ENCODE peak calls at places on chromosome 7, in seven cellular contexts. F, E, J, P, T, I and B are unnamed samples.
A peak's percentile ranks its signal among the peaks of the same experiment; 100 is the strongest.

GRCh38 chr7:132488634-132489302 is 87.5 kb downstream of the PLXNA4 start:
- DNase-seq in E (peak; percentile 4), J (no peak), P (peak; percentile 44), T (no peak), F (no peak), I (no peak), B (no peak)

GRCh38 chr7:128044064-128044463 is 12.8 kb upstream of the LRRC4 start:
- DNase-seq in I (no peak), E (no peak), T (no peak), J (no peak), F (no peak), P (no peak), B (no peak)

GRCh38 chr7:150994141-150994837 is 3.5 kb downstream of the NOS3 start:
- DNase-seq in F (no peak), J (no peak), I (no peak), P (no peak), E (no peak), T (no peak), B (no peak)

GRCh38 chr7:8035647-8036518 is 67.3 kb downstream of the GLCCI1 start:
- DNase-seq in P (no peak), I (no peak), T (no peak), F (no peak), J (no peak), E (peak; percentile 56), B (peak; percentile 76)

GRCh38 chr7:85529831-85530230 is 343.0 kb upstream of the SEMA3D start:
- DNase-seq in T (no peak), P (no peak), J (no peak), F (no peak), E (peak; percentile 86), I (no peak), B (peak; percentile 67)

GRCh38 chr7:131016230-131016629 is 282.2 kb upstream of the KLF14 start:
- DNase-seq in J (no peak), T (no peak), F (no peak), E (peak; percentile 34), P (no peak), I (no peak), B (no peak)

GRCh38 chr7:5183155-5183554 is 6.9 kb upstream of the WIPI2 start:
- DNase-seq in E (no peak), I (no peak), P (no peak), F (no peak), T (no peak), J (no peak), B (no peak)

GRCh38 chr7:37112210-37112609 is 336.5 kb downstream of the ELMO1 start:
- DNase-seq in T (no peak), P (no peak), I (no peak), F (no peak), J (no peak), E (no peak), B (no peak)